ENCODE peak calls at places on chromosomes 2 and 18, in ten cellular contexts. Z, I, J, S, Q, R, W, O, E and G are unnamed samples.

GRCh38 chr18:39591647-39592046 is 2026.0 kb upstream of the CELF4 start:
- DNase-seq in Q (no peak), J (no peak), I (no peak), Z (no peak), S (no peak), W (no peak), R (no peak), O (peak), E (no peak), G (no peak)

GRCh38 chr2:227163998-227164744 is at the start of the genes COL4A3 and COL4A4:
- DNase-seq in O (peak), Q (peak), W (no peak), J (peak), Z (peak), S (no peak), E (peak), R (peak), I (peak), G (peak)

GRCh38 chr2:79630972-79631551 is 118.2 kb downstream of the CTNNA2 start:
- DNase-seq in W (no peak), E (no peak), R (no peak), O (no peak), S (no peak), Z (no peak), J (no peak), Q (no peak), I (no peak), G (no peak)

GRCh38 chr2:101500175-101500574 is 25.3 kb upstream of the RFX8 start:
- DNase-seq in Q (no peak), J (no peak), S (no peak), W (no peak), E (no peak), O (no peak), I (no peak), Z (no peak), R (peak), G (no peak)

GRCh38 chr18:13585379-13586153 is 140.8 kb downstream of the FAM210A start:
- DNase-seq in Q (no peak), S (no peak), O (no peak), R (no peak), W (no peak), E (no peak), I (no peak), J (no peak), Z (no peak), G (no peak)

GRCh38 chr2:207729465-207729998 is 18.1 kb downstream of the CCNYL1 start:
- DNase-seq in R (no peak), S (no peak), Z (no peak), J (no peak), I (no peak), O (peak), W (no peak), Q (no peak), E (no peak), G (no peak)

GRCh38 chr18:66638856-66639621 is 35.1 kb upstream of the CDH19 start:
- DNase-seq in S (no peak), Q (no peak), O (no peak), E (no peak), W (no peak), R (no peak), J (no peak), I (no peak), Z (no peak), G (no peak)

GRCh38 chr2:46829240-46829970 is 86.2 kb downstream of the MCFD2 start:
- DNase-seq in I (no peak), O (no peak), J (no peak), R (no peak), Q (no peak), W (no peak), S (no peak), Z (no peak), E (no peak), G (no peak)

DNA sequence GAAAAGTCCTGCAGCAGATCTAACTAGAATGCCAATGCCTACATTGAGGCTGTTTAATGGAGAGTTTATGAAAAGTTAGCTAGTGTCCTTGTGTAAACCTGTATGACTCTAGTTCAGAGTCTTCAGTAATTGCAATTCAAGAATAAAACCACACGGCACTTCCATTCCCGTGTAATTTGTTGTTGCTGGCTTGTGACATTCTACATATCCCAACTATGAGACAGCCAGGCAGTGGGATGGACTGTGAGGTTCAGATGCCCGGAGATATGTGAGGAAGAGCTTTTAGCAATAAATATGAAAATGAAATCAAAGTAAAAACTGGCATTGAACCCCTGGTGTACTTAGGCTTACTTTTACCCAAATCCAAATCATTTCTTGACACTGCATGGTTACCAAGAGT is 263.4 kb downstream of the NEDD4L start:
- DNase-seq in I (no peak), S (no peak), W (no peak), Q (no peak), Z (no peak), O (no peak), J (no peak), E (no peak), R (no peak), G (no peak)
- H3K4me3 ChIP-seq in I (no peak), S (no peak), W (no peak), Q (no peak), Z (no peak), O (no peak), J (no peak), E (no peak), R (no peak), G (no peak)

DNA sequence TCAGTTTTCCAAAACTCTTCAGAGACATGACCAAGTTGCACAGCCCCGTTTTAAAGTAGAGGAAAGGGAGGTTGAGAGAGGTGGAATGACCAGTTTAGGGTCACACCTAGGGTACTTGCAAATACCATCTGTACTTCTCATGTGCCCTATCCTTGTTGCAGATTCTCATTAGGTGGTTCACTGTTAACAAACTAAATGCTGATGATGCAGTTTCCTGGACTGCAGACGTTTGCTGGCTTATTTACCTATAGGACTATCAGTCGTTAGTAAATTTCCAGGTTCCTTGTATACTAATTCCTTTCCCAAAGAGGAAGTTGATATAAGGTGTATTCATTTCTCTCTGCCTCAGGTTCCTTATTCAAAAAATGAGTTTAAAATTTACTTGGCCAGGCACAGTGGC is 1.4 kb downstream of the FARP2 start:
- DNase-seq in Z (no peak), E (no peak), O (no peak), J (no peak), Q (no peak), S (no peak), I (no peak), W (no peak), R (no peak), G (no peak)
- H3K4me3 ChIP-seq in Z (peak), E (no peak), O (peak), J (no peak), Q (peak), S (peak), I (peak), W (no peak), R (peak), G (peak)

DNA sequence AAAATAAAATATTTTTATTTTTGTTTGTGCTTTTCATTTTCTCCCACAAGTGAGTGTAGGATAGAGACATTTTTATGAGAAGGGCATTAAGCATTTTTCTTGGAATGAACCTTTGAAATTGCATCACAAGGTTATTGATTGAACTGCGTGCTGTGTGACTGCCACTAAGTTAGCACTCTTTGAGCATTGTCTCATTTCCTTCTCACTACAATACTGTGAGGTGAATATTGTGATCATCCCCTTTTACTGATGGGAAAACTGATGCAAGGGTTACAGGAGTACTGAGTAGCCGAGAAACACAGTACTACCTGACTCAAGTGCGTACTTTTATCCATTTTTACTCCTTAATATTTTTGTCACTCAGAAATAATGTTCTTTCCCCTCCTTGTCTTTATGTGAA is 2.0 kb downstream of the NBEAL1 start:
- DNase-seq in W (no peak), E (no peak), J (no peak), S (no peak), O (no peak), I (no peak), Z (no peak), Q (no peak), R (peak), G (no peak)
- H3K4me3 ChIP-seq in W (no peak), E (no peak), J (no peak), S (peak), O (no peak), I (peak), Z (peak), Q (peak), R (peak), G (peak)

GRCh38 chr2:210162466-210163124 is 8.6 kb downstream of the KANSL1L start:
- DNase-seq in I (no peak), J (no peak), W (no peak), Q (no peak), R (no peak), O (no peak), Z (no peak), S (no peak), E (no peak), G (no peak)
- H3K4me3 ChIP-seq in I (no peak), J (no peak), W (peak), Q (no peak), R (no peak), O (no peak), Z (no peak), S (no peak), E (no peak), G (no peak)

GRCh38 chr18:75071484-75071785 is 137.5 kb downstream of the PTGR3 start:
- DNase-seq in Q (no peak), O (no peak), W (no peak), Z (no peak), R (no peak), J (no peak), I (no peak), E (no peak), S (no peak), G (no peak)
- H3K4me3 ChIP-seq in Q (peak), O (no peak), W (no peak), Z (peak), R (no peak), J (no peak), I (no peak), E (no peak), S (no peak), G (no peak)

DNA sequence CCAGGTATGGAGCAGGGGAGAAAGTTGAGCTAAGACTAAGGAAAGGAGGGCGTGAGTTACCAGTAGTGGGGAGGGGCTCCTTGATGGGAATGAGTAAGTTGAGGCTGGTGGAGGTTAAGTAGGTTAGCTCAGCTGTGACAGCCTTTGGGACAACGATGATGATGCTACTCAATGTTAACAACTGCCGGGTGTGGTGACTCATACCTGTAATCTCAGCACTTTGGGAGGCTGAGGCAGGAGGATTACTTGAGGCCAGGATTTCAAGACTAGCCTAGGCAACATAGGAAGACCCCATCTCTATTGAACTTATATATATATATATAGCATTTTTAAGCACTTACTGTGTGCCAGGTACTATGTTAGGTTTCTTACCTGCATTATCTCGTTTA is 48.4 kb downstream of the HK2 start:
- DNase-seq in R (no peak), O (no peak), Z (no peak), J (no peak), Q (no peak), W (no peak), I (no peak), E (no peak), S (no peak), G (no peak)
- H3K4me3 ChIP-seq in R (no peak), O (no peak), Z (no peak), J (no peak), Q (no peak), W (no peak), I (no peak), E (no peak), S (no peak), G (no peak)

DNA sequence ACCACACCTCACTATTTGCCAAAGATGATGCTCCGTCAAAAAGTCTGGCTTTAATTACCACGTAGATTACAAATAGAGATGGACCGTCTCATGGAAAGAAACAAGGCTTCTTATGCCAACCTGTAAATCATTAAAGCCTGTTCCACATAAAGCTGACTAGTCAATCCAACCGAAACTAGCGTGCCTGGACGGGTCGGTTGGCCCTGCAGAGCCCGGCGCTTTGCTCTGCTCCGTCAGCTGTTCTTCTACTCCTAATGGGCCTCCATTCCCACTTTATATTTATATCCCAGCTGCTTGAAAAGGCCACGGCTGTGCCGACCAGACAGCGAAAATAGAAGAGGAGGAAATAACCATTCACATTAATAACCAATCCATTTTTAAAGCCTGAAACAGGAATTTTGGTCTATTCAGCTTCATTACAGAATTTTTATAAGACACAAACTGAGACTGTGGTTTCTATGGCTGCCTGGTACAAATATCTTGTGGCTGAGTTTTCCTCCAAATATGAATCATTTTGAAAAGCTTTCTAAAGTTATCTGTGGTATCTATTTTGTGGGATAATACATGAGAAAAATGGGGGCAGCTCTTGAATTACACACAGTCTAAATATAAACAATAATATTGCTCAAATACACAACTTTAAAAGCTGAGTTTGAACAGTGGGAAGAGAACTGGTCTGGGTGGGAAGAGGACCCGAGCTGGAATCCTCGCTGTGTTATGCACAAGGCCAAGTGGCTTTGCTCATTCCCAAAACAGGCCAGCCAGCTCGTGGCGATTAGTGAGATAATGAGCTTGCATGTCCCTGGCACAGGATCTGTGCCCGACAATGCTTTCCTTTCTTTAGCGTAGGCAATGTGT is 10.4 kb upstream of the FAM124B start:
- DNase-seq in E (no peak), I (peak), J (no peak), O (no peak), R (peak), S (peak), Q (no peak), W (no peak), Z (no peak), G (no peak)
- H3K4me3 ChIP-seq in E (no peak), I (no peak), J (no peak), O (no peak), R (no peak), S (no peak), Q (no peak), W (no peak), Z (no peak), G (no peak)